ENCODE peak calls at places on chromosomes 2 and 18, in four cellular contexts. H, T, N and K are unnamed samples.

GRCh38 chr2:209383212-209383611 is 40.6 kb upstream of the MAP2 start:
- DNase-seq in N (no peak), H (no peak), T (no peak), K (no peak)

GRCh38 chr2:125424386-125424785 is 1231.6 kb upstream of the GYPC start:
- DNase-seq in N (no peak), T (no peak), H (no peak), K (no peak)

GRCh38 chr2:128489580-128490273 is 171.1 kb upstream of the HS6ST1 start:
- DNase-seq in N (no peak), T (no peak), H (no peak), K (no peak)

GRCh38 chr2:223602972-223603371 is 811 bp upstream of the SCG2 start:
- DNase-seq in T (no peak), H (no peak), N (no peak), K (no peak)

GRCh38 chr2:101399001-101399794 is 11.9 kb upstream of the CREG2 start:
- DNase-seq in T (no peak), N (no peak), H (no peak), K (no peak)

GRCh38 chr2:229920011-229920781 is 1.6 kb downstream of the TRIP12 start:
- DNase-seq in N (peak), H (peak), T (no peak), K (no peak)

GRCh38 chr2:192354512-192355244 is 159.9 kb upstream of the TMEFF2 start:
- DNase-seq in H (no peak), N (no peak), T (no peak), K (no peak)

GRCh38 chr2:214830794-214831346 is 21.4 kb upstream of the BARD1 start:
- DNase-seq in N (no peak), T (no peak), H (no peak), K (no peak)

GRCh38 chr18:70288851-70289328 is at the start of gene SOCS6:
- DNase-seq in T (peak), H (peak), N (peak), K (peak)

GRCh38 chr2:24404582-24404981 is 44.2 kb upstream of the ITSN2 start:
- DNase-seq in T (no peak), N (no peak), H (no peak), K (no peak)

GRCh38 chr18:74390900-74391299 is 66.2 kb downstream of the DIPK1C start:
- DNase-seq in N (no peak), T (no peak), H (no peak), K (no peak)

GRCh38 chr18:5972298-5972697 is 77.0 kb upstream of the TMEM200C start:
- DNase-seq in H (no peak), N (no peak), T (no peak), K (no peak)
- TF ChIP-seq CTCF in H (no peak), N (no peak), T (no peak), K (no peak)

GRCh38 chr2:58449286-58450010 is 208.3 kb upstream of the FANCL start:
- DNase-seq in N (no peak), T (no peak), H (no peak), K (no peak)
- TF ChIP-seq CTCF in N (no peak), T (peak), H (no peak), K (no peak)

DNA sequence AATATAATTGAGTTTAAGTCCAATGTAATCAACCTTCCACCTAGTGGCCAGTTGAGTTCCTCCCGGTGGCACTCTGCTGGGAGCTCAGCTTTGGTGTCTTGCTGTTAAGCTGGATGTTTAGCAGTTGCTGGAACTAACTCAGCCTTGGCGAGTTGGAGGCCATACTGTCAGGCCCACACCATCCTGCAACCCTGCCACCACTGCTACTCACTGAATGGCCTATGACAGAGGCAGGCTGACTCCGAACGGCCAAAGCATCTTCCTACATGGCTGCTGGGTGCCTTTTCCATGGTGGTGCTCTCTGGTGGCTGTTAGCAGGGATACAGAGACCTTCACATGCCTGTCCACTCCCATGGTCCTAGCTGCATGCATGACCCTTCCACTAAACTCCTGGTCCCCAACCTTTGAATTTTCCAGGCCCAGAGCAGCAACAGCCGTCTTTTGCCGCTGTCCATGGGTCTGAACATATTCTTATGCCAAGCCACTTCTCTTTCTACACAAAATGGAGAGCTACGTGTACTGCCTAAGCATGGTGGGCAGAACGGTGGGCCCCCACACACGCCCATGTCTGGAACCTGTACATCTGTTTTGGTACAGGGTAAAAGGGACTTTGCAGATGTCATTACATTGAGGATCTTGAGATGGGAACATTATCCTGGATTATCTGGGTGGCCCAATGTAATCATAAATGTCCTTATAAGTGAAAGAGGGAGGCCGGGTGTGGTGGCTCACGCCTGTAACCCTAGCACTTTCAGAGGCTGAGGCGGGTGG is 15.0 kb upstream of the TRAF3IP1 start:
- DNase-seq in H (no peak), T (no peak), N (no peak), K (no peak)
- TF ChIP-seq CTCF in H (no peak), T (peak), N (no peak), K (peak)

GRCh38 chr2:222052934-222053367 is 245.8 kb downstream of the PAX3 start:
- DNase-seq in H (no peak), N (no peak), T (no peak), K (peak)
- TF ChIP-seq CTCF in H (no peak), N (no peak), T (peak), K (peak)